ENCODE peak calls at places on chromosomes 2 and 18, in four cellular contexts. One of them, this sample, is unnamed.

GRCh38 chr2:96116879-96117533 is 635 bp upstream of the ADRA2B start:
- DNase-seq in stromal cell of bone marrow: peak
- DNase-seq in activated naive CD4-positive, alpha-beta T cell: peak
- DNase-seq in pulmonary artery endothelial cell: no peak
- DNase-seq in this sample: no peak

GRCh38 chr2:219173176-219173575 is 3.3 kb upstream of the SLC23A3 start:
- DNase-seq in stromal cell of bone marrow: no peak
- DNase-seq in activated naive CD4-positive, alpha-beta T cell: no peak
- DNase-seq in pulmonary artery endothelial cell: no peak
- DNase-seq in this sample: no peak

GRCh38 chr2:172829229-172829628 is 93.6 kb downstream of the RAPGEF4 start:
- DNase-seq in stromal cell of bone marrow: no peak
- DNase-seq in activated naive CD4-positive, alpha-beta T cell: no peak
- DNase-seq in pulmonary artery endothelial cell: no peak
- DNase-seq in this sample: peak

GRCh38 chr2:136874258-136874657 is 108.9 kb downstream of the THSD7B start:
- DNase-seq in stromal cell of bone marrow: no peak
- DNase-seq in activated naive CD4-positive, alpha-beta T cell: no peak
- DNase-seq in pulmonary artery endothelial cell: no peak
- DNase-seq in this sample: no peak

GRCh38 chr2:64217198-64217869 is 73.1 kb upstream of the PELI1 start:
- DNase-seq in stromal cell of bone marrow: no peak
- DNase-seq in activated naive CD4-positive, alpha-beta T cell: no peak
- DNase-seq in pulmonary artery endothelial cell: no peak
- DNase-seq in this sample: no peak

GRCh38 chr2:215880970-215881369 is 132.4 kb downstream of the MREG start:
- DNase-seq in stromal cell of bone marrow: no peak
- DNase-seq in activated naive CD4-positive, alpha-beta T cell: no peak
- DNase-seq in pulmonary artery endothelial cell: no peak
- DNase-seq in this sample: no peak

GRCh38 chr2:72973566-72974435 is 56.5 kb downstream of the EMX1 start:
- DNase-seq in stromal cell of bone marrow: peak
- DNase-seq in activated naive CD4-positive, alpha-beta T cell: no peak
- DNase-seq in pulmonary artery endothelial cell: no peak
- DNase-seq in this sample: no peak

GRCh38 chr2:114525955-114526354 is 83.5 kb downstream of the DPP10 start:
- DNase-seq in stromal cell of bone marrow: no peak
- DNase-seq in activated naive CD4-positive, alpha-beta T cell: no peak
- DNase-seq in pulmonary artery endothelial cell: no peak
- DNase-seq in this sample: no peak

GRCh38 chr2:68487773-68488355 is 20.5 kb downstream of the APLF start:
- DNase-seq in stromal cell of bone marrow: no peak
- DNase-seq in activated naive CD4-positive, alpha-beta T cell: no peak
- DNase-seq in pulmonary artery endothelial cell: no peak
- DNase-seq in this sample: no peak

GRCh38 chr18:78230911-78231310 is 748.7 kb upstream of the SALL3 start:
- DNase-seq in stromal cell of bone marrow: no peak
- DNase-seq in activated naive CD4-positive, alpha-beta T cell: no peak
- DNase-seq in pulmonary artery endothelial cell: no peak
- DNase-seq in this sample: no peak

GRCh38 chr2:173187911-173188788 is 112.5 kb downstream of the MAP3K20 start:
- DNase-seq in stromal cell of bone marrow: peak
- DNase-seq in activated naive CD4-positive, alpha-beta T cell: no peak
- DNase-seq in pulmonary artery endothelial cell: no peak
- DNase-seq in this sample: no peak

GRCh38 chr2:735670-736218 is 58.5 kb upstream of the TMEM18 start:
- DNase-seq in stromal cell of bone marrow: no peak
- DNase-seq in activated naive CD4-positive, alpha-beta T cell: no peak
- DNase-seq in pulmonary artery endothelial cell: no peak
- DNase-seq in this sample: no peak

GRCh38 chr2:219109468-219109867 is 48.7 kb upstream of the IHH start:
- DNase-seq in stromal cell of bone marrow: no peak
- DNase-seq in activated naive CD4-positive, alpha-beta T cell: no peak
- DNase-seq in pulmonary artery endothelial cell: no peak
- DNase-seq in this sample: no peak

GRCh38 chr18:46793565-46793964 is 36.7 kb upstream of the ST8SIA5 start:
- DNase-seq in stromal cell of bone marrow: no peak
- DNase-seq in activated naive CD4-positive, alpha-beta T cell: no peak
- DNase-seq in pulmonary artery endothelial cell: no peak
- DNase-seq in this sample: no peak

GRCh38 chr2:168116448-168116847 is 130.9 kb downstream of the STK39 start:
- DNase-seq in stromal cell of bone marrow: no peak
- DNase-seq in activated naive CD4-positive, alpha-beta T cell: no peak
- DNase-seq in pulmonary artery endothelial cell: no peak
- DNase-seq in this sample: no peak

GRCh38 chr2:203972066-203972465 is 35.5 kb downstream of the ICOS start:
- DNase-seq in stromal cell of bone marrow: no peak
- DNase-seq in activated naive CD4-positive, alpha-beta T cell: no peak
- DNase-seq in pulmonary artery endothelial cell: no peak
- DNase-seq in this sample: no peak

GRCh38 chr2:171895781-171896180 is 1.7 kb upstream of the SLC25A12 start:
- DNase-seq in stromal cell of bone marrow: no peak
- DNase-seq in activated naive CD4-positive, alpha-beta T cell: no peak
- DNase-seq in pulmonary artery endothelial cell: no peak
- DNase-seq in this sample: no peak

GRCh38 chr2:230976671-230977171 is 19.2 kb upstream of the SPATA3 start:
- DNase-seq in stromal cell of bone marrow: no peak
- DNase-seq in activated naive CD4-positive, alpha-beta T cell: no peak
- DNase-seq in pulmonary artery endothelial cell: no peak
- DNase-seq in this sample: no peak

GRCh38 chr2:109295070-109295780 is 166.2 kb downstream of the SH3RF3 start:
- DNase-seq in stromal cell of bone marrow: no peak
- DNase-seq in activated naive CD4-positive, alpha-beta T cell: no peak
- DNase-seq in pulmonary artery endothelial cell: no peak
- DNase-seq in this sample: no peak

This sample was measured in GM04503.